ENCODE peak calls at places on chromosomes 13 and 19, in seven cellular contexts. G is HL-60, C is IMR-90, D is choroid plexus epithelial cell, U is transverse colon, M is mesothelial cell of epicardium, L is endodermal cell. K is an unnamed sample.

GRCh38 chr13:50101590-50101989 is 86.3 kb downstream of the KCNRG start:
- DNase-seq in U (no peak), L (no peak), D (no peak), G (no peak), M (no peak), C (no peak), K (no peak)

GRCh38 chr13:72886272-72887062 is 104.5 kb downstream of the PIBF1 start:
- DNase-seq in L (no peak), C (peak), M (no peak), U (no peak), D (peak), G (no peak), K (no peak)

GRCh38 chr13:76383671-76384461 is 502.3 kb downstream of the KCTD12 start:
- DNase-seq in M (no peak), G (no peak), U (peak), L (no peak), D (peak), C (peak), K (no peak)

GRCh38 chr13:106232680-106233079 is 302.8 kb downstream of the EFNB2 start:
- DNase-seq in C (no peak), L (no peak), D (no peak), U (no peak), M (no peak), G (no peak), K (no peak)

GRCh38 chr13:65504213-65504612 is 1725.9 kb downstream of the PCDH9 start:
- DNase-seq in M (no peak), C (no peak), D (no peak), U (no peak), L (no peak), G (no peak), K (no peak)

GRCh38 chr19:18415177-18415867 is 3.9 kb upstream of the SSBP4 start:
- DNase-seq in M (no peak), D (peak), G (peak), U (peak), C (peak), L (no peak), K (no peak)

GRCh38 chr19:35013820-35014754 is 14.0 kb downstream of the GRAMD1A start:
- DNase-seq in C (no peak), U (peak), G (peak), M (no peak), D (peak), L (no peak), K (no peak)

GRCh38 chr19:30815889-30816580 is 443.9 kb downstream of the ZNF536 start:
- DNase-seq in M (no peak), D (no peak), C (no peak), G (no peak), U (no peak), L (no peak), K (no peak)

GRCh38 chr13:21638319-21639282 is 32.3 kb upstream of the FGF9 start:
- DNase-seq in D (peak), G (peak), L (peak), U (peak), M (no peak), C (peak), K (peak)

GRCh38 chr19:6038634-6039405 is 60.9 kb upstream of the RANBP3 start:
- DNase-seq in M (no peak), C (peak), D (peak), U (no peak), L (no peak), G (no peak), K (no peak)

GRCh38 chr19:35309481-35310279 is 17.7 kb downstream of the MAG start:
- DNase-seq in M (peak), U (no peak), C (peak), G (no peak), D (peak), L (peak), K (no peak)

DNA sequence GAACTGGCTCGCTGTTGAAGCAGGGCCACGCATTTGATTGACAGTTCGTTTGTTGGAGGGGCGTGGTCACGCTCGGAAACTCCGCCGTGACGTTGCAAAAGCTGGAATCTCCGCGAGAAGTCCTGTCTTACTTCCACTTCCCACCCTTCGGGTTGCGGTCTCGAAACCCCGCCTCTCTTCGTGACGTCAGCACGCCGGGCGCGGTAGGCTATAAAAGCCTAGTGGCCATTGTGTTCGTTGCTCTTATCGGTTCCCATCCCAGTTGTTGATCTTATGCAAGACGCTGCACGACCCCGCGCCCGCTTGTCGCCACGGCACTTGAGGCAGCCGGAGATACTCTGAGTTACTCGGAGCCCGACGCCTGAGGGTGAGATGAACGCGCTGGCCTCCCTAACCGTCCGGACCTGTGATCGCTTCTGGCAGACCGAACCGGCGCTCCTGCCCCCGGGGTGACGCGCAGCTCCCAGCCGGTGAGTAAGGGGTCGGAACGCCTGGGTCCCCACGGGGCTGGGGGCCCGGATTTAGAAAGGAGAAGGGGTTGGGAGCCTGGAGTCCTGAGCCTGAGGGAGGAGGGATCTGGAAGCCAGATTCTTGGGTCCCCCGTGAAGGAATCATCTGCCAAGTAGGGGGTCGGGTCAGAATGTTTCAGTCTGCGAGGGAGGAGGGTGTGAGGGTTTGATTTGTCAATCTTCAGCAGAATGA is at the start of gene PPP1R15A:
- DNase-seq in D (peak), G (peak), M (peak), C (peak), U (peak), L (peak), K (peak)
- TF ChIP-seq CTCF in D (no peak), G (no peak), M (no peak), C (no peak), U (peak), L (peak), K (peak)

GRCh38 chr13:99264053-99264452 is 5.9 kb upstream of the GPR18 start:
- DNase-seq in M (no peak), G (peak), D (no peak), U (no peak), L (no peak), C (no peak), K (no peak)

GRCh38 chr13:99267927-99268326 is 9.7 kb upstream of the GPR18 start:
- DNase-seq in L (no peak), D (no peak), G (no peak), M (no peak), U (no peak), C (no peak), K (no peak)

GRCh38 chr13:99265162-99265822 is 7.1 kb upstream of the GPR18 start:
- DNase-seq in M (no peak), C (no peak), G (no peak), D (no peak), L (no peak), U (no peak), K (no peak)

GRCh38 chr13:99266827-99267226 is 8.6 kb upstream of the GPR18 start:
- DNase-seq in L (no peak), D (no peak), U (no peak), G (no peak), M (no peak), C (no peak), K (no peak)

GRCh38 chr13:99265823-99266426 is 7.7 kb upstream of the GPR18 start:
- DNase-seq in G (no peak), L (no peak), M (no peak), C (peak), D (peak), U (no peak), K (no peak)
- TF ChIP-seq CTCF in G (peak), L (peak), M (no peak), C (peak), D (peak), U (peak), K (peak)

GRCh38 chr13:80361883-80362327 is 21.0 kb upstream of the SPRY2 start:
- DNase-seq in C (no peak), G (peak), M (no peak), D (no peak), L (peak), U (no peak), K (peak)
- TF ChIP-seq CTCF in C (no peak), G (no peak), M (no peak), D (no peak), L (no peak), U (no peak), K (no peak)

GRCh38 chr19:49689133-49690072 is at the start of gene ADM5:
- DNase-seq in L (peak), G (no peak), D (no peak), C (no peak), M (peak), U (peak), K (no peak)
- TF ChIP-seq CTCF in L (peak), G (no peak), D (peak), C (peak), M (peak), U (peak), K (peak)

GRCh38 chr19:10217085-10217484 is 14.0 kb downstream of the S1PR2 start:
- DNase-seq in C (no peak), M (no peak), L (no peak), G (no peak), U (no peak), D (no peak), K (no peak)

GRCh38 chr19:10220695-10221094 is 10.4 kb downstream of the S1PR2 start:
- DNase-seq in U (no peak), D (no peak), G (no peak), C (no peak), L (no peak), M (no peak), K (no peak)

GRCh38 chr19:10222201-10222890 is 8.8 kb downstream of the S1PR2 start:
- DNase-seq in M (no peak), U (no peak), C (no peak), D (no peak), G (peak), L (no peak), K (no peak)

GRCh38 chr19:10223488-10224213 is 7.5 kb downstream of the S1PR2 start:
- DNase-seq in D (no peak), L (no peak), C (no peak), U (no peak), G (no peak), M (no peak), K (no peak)

DNA sequence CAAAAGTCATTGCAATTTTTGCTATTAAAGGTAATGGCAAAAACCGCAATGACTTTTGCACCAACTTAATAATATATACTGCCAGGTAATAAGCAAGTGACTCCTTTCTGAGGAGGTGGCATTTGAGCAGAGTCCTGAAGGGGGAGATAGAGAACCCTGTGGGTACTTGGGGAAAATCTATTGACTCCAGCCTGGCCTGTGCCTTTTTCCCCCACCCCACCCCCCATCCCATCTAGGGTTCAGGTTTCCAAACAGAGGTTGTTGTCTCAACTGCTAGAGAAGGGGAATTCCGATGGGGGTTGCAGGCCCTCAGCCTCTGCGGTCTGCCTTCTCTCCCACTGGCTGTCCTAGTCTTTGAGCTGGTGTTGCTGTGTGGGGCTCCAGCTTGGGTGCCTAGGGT is 11.5 kb downstream of the S1PR2 start:
- DNase-seq in G (peak), U (no peak), C (peak), L (peak), M (no peak), D (peak), K (no peak)
- TF ChIP-seq CTCF in G (peak), U (no peak), C (peak), L (peak), M (peak), D (peak), K (peak)

DNA sequence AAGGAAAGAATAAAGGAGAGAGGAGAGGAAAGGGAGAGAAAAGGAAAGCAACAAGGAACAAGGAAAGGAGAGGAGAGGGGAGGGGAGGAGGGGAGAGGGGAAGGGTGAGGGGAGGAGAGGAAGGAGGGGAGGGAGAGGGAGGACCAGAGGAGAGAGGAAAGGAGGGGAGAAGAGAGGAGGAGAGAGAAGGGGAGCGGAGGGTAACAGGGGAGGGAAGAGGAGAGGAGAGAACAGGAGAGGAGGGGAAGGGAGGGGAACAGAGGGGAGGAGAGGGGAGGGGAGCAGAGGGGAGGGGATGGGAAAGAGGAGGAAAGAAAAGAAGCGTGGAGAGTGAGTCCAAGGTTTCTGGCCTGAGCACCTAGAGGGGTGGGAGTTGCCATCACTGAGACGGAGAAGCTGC is 26.7 kb downstream of the FAAP24 start:
- DNase-seq in D (no peak), L (no peak), G (no peak), C (no peak), U (no peak), M (no peak), K (no peak)
- TF ChIP-seq CTCF in D (no peak), L (no peak), G (no peak), C (no peak), U (no peak), M (no peak), K (no peak)